ENCODE peak calls at places on chromosome 18, in four cellular contexts. Y is WTC11, D is K562, U is HepG2. Q is an unnamed sample.

GRCh38 chr18:49447810-49448745 is 12.4 kb downstream of the DYM start:
- DNase-seq in Y (peak; percentile 51), D (peak; percentile 64), U (peak; percentile 76), Q (peak; percentile 71)

GRCh38 chr18:65093341-65093740 is 657.5 kb upstream of the CDH7 start:
- DNase-seq in Y (no peak), D (no peak), U (no peak), Q (no peak)

GRCh38 chr18:7645756-7646155 is 78.6 kb downstream of the PTPRM start:
- DNase-seq in Y (no peak), D (no peak), U (no peak), Q (no peak)

GRCh38 chr18:79791141-79791972 is 6.4 kb upstream of the KCNG2 start:
- DNase-seq in Y (no peak), D (no peak), U (peak; percentile 95), Q (peak; percentile 40)

GRCh38 chr18:76494181-76494540 is 881 bp downstream of the ZNF516 start:
- DNase-seq in Y (peak; percentile 42), D (no peak), U (peak; percentile 18), Q (peak; percentile 21)

GRCh38 chr18:6719914-6720692 is 9.4 kb upstream of the ARHGAP28 start:
- DNase-seq in Y (no peak), D (no peak), U (no peak), Q (no peak)

GRCh38 chr18:10482985-10483949 is 28.8 kb downstream of the APCDD1 start:
- DNase-seq in Y (no peak), D (no peak), U (no peak), Q (no peak)

GRCh38 chr18:78492813-78493371 is 486.7 kb upstream of the SALL3 start:
- DNase-seq in Y (no peak), D (no peak), U (no peak), Q (no peak)

GRCh38 chr18:3061581-3062416 is 48.9 kb upstream of the LPIN2 start:
- DNase-seq in Y (no peak), D (no peak), U (no peak), Q (no peak)
- TF ChIP-seq NR3C1 in Y (no peak), D (no peak), U (no peak), Q (no peak)

DNA sequence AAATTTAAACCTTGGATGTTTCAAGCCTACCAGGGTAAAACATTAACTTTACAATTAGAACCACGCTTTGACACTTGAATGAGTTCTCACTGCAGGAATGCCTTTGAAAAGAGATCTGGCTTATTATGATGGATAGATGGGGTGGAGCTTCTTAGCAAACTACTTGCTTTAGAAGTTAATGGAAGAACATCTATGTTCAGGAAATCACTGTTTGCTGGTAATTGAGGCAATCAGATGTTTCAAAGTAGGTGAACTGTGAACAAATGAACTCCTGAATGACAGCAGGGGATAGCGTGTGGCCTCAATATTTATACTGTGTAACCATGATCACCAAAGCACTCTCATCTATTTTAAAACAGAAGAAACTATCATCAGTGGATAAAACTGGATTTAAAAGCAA is 383.6 kb downstream of the PIK3C3 start:
- DNase-seq in Y (no peak), D (no peak), U (peak; percentile 88), Q (no peak)
- TF ChIP-seq NR3C1 in Y (no peak), D (no peak), U (no peak), Q (no peak)

GRCh38 chr18:22830511-22830910 is 102.6 kb upstream of the RBBP8 start:
- DNase-seq in Y (no peak), D (no peak), U (no peak), Q (no peak)

GRCh38 chr18:22829781-22830180 is 103.3 kb upstream of the RBBP8 start:
- DNase-seq in Y (no peak), D (no peak), U (no peak), Q (no peak)

GRCh38 chr18:22827741-22828140 is 105.4 kb upstream of the RBBP8 start:
- DNase-seq in Y (no peak), D (no peak), U (no peak), Q (no peak)

GRCh38 chr18:22828171-22828570 is 105.0 kb upstream of the RBBP8 start:
- DNase-seq in Y (no peak), D (no peak), U (no peak), Q (no peak)

DNA sequence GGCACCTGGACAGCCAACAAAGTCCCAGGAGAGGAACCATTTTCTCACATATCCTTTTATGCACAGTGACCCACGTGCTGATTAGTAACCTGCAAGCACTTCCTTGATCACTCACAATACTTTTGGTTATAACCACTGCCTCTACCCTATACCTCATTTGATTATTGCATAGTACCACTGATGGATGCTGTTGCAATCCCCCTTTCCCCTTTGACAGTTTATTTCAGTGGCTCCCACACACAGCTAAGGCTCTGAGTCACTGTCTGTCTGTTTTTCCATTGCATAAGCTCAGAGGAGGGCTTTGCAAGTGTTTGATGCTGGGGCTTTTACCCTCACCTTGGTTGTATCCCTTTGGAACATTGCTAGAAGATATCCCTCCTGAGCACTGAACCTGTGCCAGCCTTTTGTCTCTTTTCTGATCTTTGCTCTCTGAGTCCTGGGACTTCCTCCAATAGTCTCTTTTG is 101.7 kb upstream of the RBBP8 start:
- DNase-seq in Y (no peak), D (no peak), U (peak; percentile 36), Q (no peak)
- TF ChIP-seq NR3C1 in Y (no peak), D (no peak), U (no peak), Q (no peak)

DNA sequence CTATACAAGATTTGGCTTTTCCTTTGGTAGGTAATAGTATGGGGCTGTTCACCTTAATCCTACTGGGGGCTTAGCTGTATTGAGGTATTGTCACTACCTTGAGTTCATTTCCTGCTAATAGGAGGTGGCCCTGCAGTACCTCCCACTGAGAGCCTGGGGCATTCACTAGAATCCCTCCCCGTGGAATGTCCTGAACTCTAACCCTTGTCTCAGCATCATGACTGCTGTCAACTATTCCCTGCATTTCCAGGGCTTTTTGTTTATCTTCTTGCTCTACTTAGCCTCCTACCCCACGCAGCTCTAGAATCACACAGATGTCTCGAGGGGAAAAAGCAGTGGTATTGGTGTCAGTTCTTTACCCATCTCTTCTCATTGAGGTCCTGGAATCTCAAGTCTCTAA is 542.3 kb downstream of the METTL4 start:
- DNase-seq in Y (no peak), D (no peak), U (no peak), Q (no peak)
- TF ChIP-seq NR3C1 in Y (no peak), D (no peak), U (no peak), Q (no peak)

GRCh38 chr18:68394705-68395104 is 320.2 kb downstream of the TMX3 start:
- DNase-seq in Y (no peak), D (no peak), U (no peak), Q (no peak)
- TF ChIP-seq NR3C1 in Y (no peak), D (no peak), U (no peak), Q (no peak)

DNA sequence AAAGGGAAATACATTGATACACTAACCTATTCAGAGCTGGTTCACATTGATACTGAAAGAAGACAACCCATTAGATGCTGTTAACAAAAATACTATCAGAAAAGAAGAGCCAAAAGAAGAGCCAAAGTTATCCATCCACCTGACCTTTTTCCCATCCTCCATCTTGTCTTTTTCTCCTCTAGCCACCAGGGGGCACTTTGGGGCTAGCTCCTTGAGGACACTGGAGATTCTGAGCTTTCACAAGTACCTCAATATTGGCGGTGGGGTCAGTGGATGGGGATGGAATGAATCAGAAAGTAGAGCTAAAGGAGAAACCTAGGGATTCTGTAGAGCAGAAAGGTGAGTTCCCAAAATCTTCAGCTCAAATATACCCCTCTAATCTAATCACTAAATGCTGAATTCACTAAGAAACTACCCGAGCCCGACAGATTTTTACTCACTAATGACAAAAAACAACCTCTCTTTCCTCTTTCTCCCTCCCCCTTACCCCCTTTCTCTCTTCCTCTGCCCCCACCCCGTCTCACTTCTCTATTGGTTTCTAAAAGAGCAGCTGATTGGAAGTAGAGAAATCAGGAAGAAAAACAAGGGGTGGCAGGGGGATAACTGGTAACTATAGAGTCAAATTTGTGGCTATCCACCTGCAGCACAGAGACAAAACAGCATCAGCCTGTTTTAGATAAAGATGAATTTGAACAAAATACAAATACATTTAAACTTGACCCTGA is 203.3 kb downstream of the TCF4 start:
- DNase-seq in Y (peak; percentile 65), D (peak; percentile 57), U (peak; percentile 7), Q (peak; percentile 11)
- TF ChIP-seq NR3C1 in Y (no peak), D (no peak), U (no peak), Q (no peak)

DNA sequence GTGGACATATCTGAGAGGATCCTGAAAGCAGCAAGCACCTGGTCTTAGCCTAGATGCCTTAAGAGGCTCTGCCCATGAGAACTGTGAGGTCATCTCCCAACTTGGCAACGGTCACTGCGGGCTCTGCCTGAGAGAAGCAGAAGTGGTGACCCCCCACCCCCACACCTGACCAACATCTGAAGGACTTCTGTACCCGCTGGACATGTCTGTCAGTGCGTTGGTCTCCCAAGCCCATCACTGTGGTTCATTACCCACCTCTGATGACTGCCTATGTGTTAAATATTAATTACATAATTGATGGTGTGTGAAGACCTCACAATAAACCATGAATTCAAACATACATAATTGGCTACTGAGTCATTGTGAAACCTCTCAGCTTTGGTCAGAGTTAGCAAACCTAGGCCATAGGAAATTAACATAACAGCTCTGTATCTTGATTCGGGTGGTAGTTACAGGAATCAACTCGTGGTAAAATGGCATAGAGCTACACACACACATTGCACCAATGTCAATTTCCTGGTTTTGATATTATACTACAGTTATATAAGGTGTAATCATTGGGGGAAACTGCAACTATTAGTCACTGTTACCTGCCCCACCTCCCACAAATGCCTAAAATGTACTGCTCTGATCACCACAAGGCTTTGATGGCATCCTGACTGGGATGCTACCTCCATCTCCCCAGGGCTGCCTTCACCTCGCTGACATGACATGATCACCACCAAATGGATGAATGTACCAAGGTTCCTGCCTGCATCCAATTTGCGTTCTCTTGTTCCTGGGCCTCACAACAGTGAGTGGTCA is 4.3 kb upstream of the GALNT1 start:
- DNase-seq in Y (no peak), D (no peak), U (no peak), Q (no peak)
- TF ChIP-seq NR3C1 in Y (no peak), D (no peak), U (no peak), Q (no peak)

DNA sequence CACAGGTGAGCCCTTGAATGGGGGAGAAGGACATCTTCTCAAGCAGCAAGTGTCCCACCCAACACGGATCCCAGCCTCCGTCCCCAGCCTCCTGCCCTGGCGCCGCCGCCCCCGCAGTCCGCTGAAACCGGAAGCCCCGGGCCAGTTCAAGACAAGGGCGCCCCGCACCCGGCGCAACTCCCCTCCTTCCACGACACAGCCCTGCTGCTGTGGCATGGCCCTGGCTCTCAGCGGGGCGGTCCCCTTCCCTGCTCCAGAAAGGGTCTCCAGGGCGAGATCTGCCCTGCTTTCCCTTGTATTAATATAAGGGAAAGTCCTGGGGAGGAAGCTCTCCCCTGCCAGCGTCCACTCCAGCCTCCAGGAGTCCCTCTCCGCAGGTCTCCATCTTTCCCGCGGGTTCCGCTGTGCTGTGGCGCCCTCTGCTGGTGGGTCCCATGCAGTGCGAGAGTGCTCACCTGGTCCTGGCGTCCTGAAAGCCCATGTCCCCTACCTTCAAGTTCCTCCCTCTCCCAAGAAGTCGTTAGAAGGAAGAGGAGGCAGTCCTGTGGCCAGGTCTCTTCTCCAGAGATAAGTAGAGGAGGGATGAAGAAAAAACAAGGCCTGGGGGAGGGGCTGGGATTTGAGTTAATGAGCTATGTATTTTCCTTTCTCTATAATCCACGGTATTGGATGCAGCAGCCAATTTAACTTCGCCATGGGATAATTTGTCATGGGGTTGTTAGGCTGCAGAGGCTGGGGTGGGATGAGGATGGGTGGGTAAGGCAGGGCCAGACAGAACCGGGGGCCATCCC is 176.0 kb downstream of the SMAD2 start:
- DNase-seq in Y (peak; percentile 94), D (peak; percentile 63), U (peak; percentile 23), Q (peak; percentile 39)
- TF ChIP-seq NR3C1 in Y (no peak), D (no peak), U (no peak), Q (no peak)

Q was measured in A549.